ENCODE peak calls at places on chromosomes 12 and 14, in eight cellular contexts. D is iPS DF 6.9; G is left ventricle myocardium inferior; H is endodermal cell; X is CD8-positive, alpha-beta memory T cell; V is mammary epithelial cell; J is neural progenitor cell; W is upper lobe of right lung. C is an unnamed sample. For H3K4me1, the result is how much of the 10 kb centered on the place peaks cover.

GRCh38 chr14:105944632-105945610 is 418.5 kb downstream of the TMEM121 start:
- DNase-seq in W (peak), V (no peak), G (peak), H (peak), X (peak), J (no peak), D (no peak), C (peak)

GRCh38 chr14:41605550-41606248 is 977 bp upstream of the LRFN5 start:
- DNase-seq in D (no peak), X (no peak), H (peak), V (no peak), J (peak), G (no peak), W (no peak), C (peak)

GRCh38 chr12:43599066-43599465 is 47.1 kb upstream of the ADAMTS20 start:
- DNase-seq in G (no peak), V (no peak), J (no peak), W (no peak), D (no peak), X (no peak), H (no peak), C (no peak)

GRCh38 chr12:118058881-118059644 is 1.9 kb downstream of the WSB2 start:
- DNase-seq in J (no peak), W (no peak), X (peak), D (no peak), V (peak), G (no peak), H (no peak), C (no peak)

GRCh38 chr12:69024413-69024812 is 91.4 kb upstream of the CPM start:
- DNase-seq in X (no peak), D (no peak), H (no peak), J (no peak), W (peak), G (no peak), V (peak), C (no peak)

GRCh38 chr12:6215932-6216494 is 15.8 kb downstream of the CD9 start:
- DNase-seq in D (no peak), G (no peak), H (peak), W (peak), X (no peak), J (no peak), V (peak), C (peak)

GRCh38 chr14:50602035-50602434 is 42.1 kb downstream of the ATL1 start:
- DNase-seq in H (no peak), X (no peak), W (no peak), J (peak), V (no peak), G (no peak), D (no peak), C (no peak)

GRCh38 chr12:108457006-108457733 is 57.9 kb upstream of the FICD start:
- DNase-seq in J (peak), X (peak), G (no peak), D (peak), W (no peak), H (peak), V (peak), C (no peak)

GRCh38 chr14:104104006-104104901 is 18.8 kb downstream of the ASPG start:
- DNase-seq in J (no peak), W (peak), D (no peak), X (no peak), H (peak), G (peak), V (no peak), C (peak)

GRCh38 chr14:91046488-91047072 is 13.9 kb downstream of the RPS6KA5 start:
- DNase-seq in H (no peak), J (no peak), X (no peak), D (no peak), W (no peak), G (no peak), V (no peak), C (no peak)

GRCh38 chr14:22555573-22556011 is 33.4 kb downstream of the DAD1 start:
- DNase-seq in X (peak), V (peak), H (no peak), G (no peak), J (no peak), D (no peak), W (no peak), C (no peak)

GRCh38 chr12:52063986-52064649 is 5.7 kb upstream of the ATG101 start:
- DNase-seq in D (no peak), X (no peak), J (no peak), H (no peak), V (no peak), G (peak), W (no peak), C (peak)

GRCh38 chr14:59294662-59294992 is 106.2 kb downstream of the DAAM1 start:
- DNase-seq in G (no peak), W (no peak), H (no peak), J (no peak), X (no peak), D (no peak), V (no peak), C (no peak)
- H3K4me1 ChIP-seq in G (half or more), W (under half), H (under half), J (under half), X (under half), D (under half), V (under half), C (under half)

DNA sequence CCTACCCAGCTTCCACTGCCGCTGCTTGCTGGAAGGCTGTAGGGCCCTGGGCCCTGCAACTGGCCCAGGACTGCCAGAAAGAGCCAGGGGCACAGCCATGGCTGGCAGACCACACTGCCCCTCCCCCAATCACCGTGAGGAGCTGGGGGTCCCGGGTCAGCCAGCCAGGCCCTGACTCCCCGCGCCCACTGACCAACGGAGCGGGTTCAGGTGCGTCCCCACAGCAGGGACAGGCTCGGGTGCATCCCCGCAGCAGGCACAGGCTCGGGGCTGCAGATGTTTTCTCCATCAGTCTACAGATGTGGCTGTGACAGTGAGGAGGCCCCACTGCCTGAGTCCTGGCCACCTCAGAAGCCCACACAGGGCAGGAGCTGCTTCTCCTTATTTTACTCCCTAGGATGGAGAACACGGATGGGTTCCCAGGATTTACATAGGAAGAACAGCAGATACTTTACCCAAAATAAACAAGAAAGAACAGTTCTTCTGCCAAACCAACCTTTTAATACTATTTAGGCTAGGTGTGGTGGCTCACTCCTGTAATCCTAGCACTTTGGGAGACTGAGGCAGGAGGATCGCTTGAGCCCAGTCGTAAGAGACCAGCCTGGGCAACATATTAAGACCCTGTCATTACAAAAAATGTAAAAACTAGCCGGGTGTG is 61.1 kb downstream of the TESC start:
- DNase-seq in W (peak), G (no peak), V (no peak), H (no peak), X (no peak), J (no peak), D (no peak), C (no peak)
- H3K4me1 ChIP-seq in W (under half), G (half or more), V (under half), H (under half), X (under half), J (under half), D (under half), C (under half)

DNA sequence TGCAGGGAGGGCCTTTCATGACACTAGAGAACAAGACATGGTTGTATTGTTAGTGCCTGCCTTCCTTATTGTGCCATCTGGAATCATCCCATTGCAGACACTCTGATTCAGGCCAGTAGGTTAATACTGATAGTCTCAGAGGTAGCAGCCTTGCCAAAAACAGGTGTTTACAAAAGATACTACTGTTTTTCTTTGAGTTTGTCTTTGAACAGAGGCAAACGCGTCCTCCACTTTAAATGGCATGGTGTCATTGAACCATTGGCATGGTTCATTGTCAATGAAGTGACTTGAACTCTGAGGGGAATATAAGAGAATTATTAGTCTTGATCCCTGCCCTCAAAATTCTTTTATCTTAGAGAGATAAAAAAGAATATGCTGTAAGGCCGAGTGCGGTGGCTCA is 4.2 kb downstream of the FNTB start:
- DNase-seq in J (no peak), D (no peak), W (no peak), G (no peak), V (no peak), H (no peak), X (no peak), C (no peak)
- H3K4me1 ChIP-seq in J (under half), D (under half), W (under half), G (under half), V (under half), H (under half), X (under half), C (under half)

GRCh38 chr12:89376202-89376529 is 23.9 kb upstream of the DUSP6 start:
- DNase-seq in W (no peak), X (no peak), J (no peak), V (no peak), G (no peak), H (no peak), D (no peak), C (no peak)

GRCh38 chr12:89379100-89379838 is 27.0 kb upstream of the DUSP6 start:
- DNase-seq in V (no peak), G (no peak), X (no peak), D (no peak), J (no peak), H (no peak), W (no peak), C (no peak)

GRCh38 chr12:89379839-89380467 is 27.7 kb upstream of the DUSP6 start:
- DNase-seq in H (no peak), D (no peak), W (no peak), J (no peak), G (no peak), X (no peak), V (no peak), C (no peak)

GRCh38 chr12:89373772-89374572 is 21.7 kb upstream of the DUSP6 start:
- DNase-seq in W (no peak), G (no peak), H (no peak), J (no peak), D (no peak), X (no peak), V (peak), C (no peak)

GRCh38 chr12:89376844-89377243 is 24.5 kb upstream of the DUSP6 start:
- DNase-seq in J (no peak), X (no peak), G (no peak), H (no peak), W (no peak), V (no peak), D (no peak), C (no peak)
- H3K4me1 ChIP-seq in J (under half), X (under half), G (under half), H (under half), W (under half), V (half or more), D (under half), C (under half)

GRCh38 chr14:35332517-35333346 is 40.5 kb downstream of the PSMA6 start:
- DNase-seq in H (peak), W (peak), V (peak), D (no peak), J (no peak), G (no peak), X (peak), C (no peak)

GRCh38 chr14:35335388-35336092 is 43.4 kb downstream of the PSMA6 start:
- DNase-seq in V (no peak), D (no peak), W (peak), G (peak), H (no peak), J (no peak), X (no peak), C (peak)

GRCh38 chr14:35333797-35334743 is 41.9 kb downstream of the PSMA6 start:
- DNase-seq in D (no peak), J (no peak), G (no peak), H (peak), V (no peak), W (no peak), X (peak), C (no peak)

GRCh38 chr14:35333347-35333730 is 41.2 kb downstream of the PSMA6 start:
- DNase-seq in D (no peak), G (no peak), V (no peak), J (no peak), X (no peak), W (no peak), H (peak), C (no peak)

DNA sequence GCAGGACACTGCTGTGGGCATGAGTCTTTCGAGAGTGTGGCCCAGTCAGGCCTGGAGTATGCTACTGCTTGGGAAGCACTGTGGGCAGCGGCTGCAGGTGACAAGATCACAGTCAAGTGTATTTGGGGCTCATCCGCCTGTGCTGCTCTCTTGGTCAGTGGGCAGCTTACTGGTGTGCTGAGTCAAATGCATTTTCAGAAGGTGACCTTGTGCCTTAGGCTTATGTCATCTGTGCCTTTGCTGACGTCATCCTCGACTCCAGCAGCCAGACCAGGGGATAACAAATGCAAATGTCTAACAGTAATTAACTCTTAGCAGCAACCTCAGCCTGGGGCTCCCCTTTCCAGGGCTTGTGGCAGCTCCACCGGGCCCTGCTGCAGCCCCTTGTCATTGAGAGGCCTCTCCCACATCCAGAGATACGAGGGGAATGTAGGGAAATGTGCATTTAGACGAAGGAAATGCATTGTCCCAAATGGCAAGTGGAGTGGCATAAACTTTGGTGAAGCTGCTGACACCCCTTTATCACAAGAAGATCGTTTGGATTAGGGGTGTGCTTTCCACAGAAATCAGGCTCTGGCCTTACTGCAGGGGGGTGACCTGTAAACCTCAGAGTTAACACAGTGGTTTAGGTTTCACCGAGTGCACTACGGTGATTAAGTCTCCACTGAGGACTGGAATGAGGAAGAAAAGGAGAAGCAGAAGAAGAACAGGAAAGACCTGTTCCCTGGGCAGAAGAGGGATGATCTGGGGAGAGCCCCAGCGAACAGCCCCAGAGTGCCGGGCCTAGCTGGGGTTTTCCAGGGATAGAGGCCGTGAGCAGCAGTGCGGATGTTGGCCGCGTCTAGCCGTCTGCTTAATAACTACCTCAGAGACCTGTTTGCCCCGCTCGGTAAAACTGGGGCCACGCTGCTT is 39.7 kb downstream of the PSMA6 start:
- DNase-seq in J (no peak), H (peak), D (no peak), V (peak), X (no peak), G (no peak), W (peak), C (no peak)
- H3K4me1 ChIP-seq in J (under half), H (under half), D (under half), V (under half), X (under half), G (under half), W (half or more), C (under half)

DNA sequence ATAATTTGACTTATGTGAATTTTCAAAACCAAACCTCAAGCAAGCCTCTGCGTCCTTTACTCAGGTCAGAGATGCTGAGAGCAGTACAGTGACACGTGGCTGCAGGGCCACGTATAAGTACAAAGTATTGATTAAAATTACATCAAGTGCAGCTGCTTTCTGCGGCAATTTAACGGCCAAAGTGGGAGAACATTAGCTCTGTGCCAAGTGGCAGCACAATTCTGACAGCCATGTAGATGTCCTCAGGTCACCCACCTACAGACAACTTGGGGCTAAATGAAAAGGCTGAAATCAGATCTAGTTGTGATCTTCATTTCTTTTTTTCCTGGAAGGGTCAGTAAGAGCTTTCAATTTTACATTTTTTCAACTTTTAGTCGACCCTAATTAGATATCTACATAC is 17.9 kb downstream of the PPM1H start:
- DNase-seq in G (no peak), V (no peak), J (no peak), H (peak), X (no peak), D (no peak), W (no peak), C (no peak)
- H3K4me1 ChIP-seq in G (half or more), V (under half), J (under half), H (under half), X (under half), D (under half), W (under half), C (under half)

GRCh38 chr14:33946679-33947078 is 4.2 kb downstream of the EGLN3 start:
- DNase-seq in V (no peak), G (no peak), H (no peak), X (no peak), J (no peak), D (no peak), W (no peak), C (no peak)
- H3K4me1 ChIP-seq in V (under half), G (half or more), H (under half), X (under half), J (half or more), D (under half), W (under half), C (under half)

GRCh38 chr12:666066-666465 is 2.8 kb upstream of the NINJ2 start:
- DNase-seq in G (no peak), W (no peak), D (no peak), J (no peak), H (no peak), X (no peak), V (no peak), C (no peak)
- H3K4me1 ChIP-seq in G (under half), W (under half), D (under half), J (under half), H (under half), X (under half), V (under half), C (under half)

GRCh38 chr12:64669270-64669842 is 59.1 kb downstream of the RASSF3 start:
- DNase-seq in H (peak), J (no peak), W (peak), V (peak), X (peak), G (peak), D (no peak), C (peak)
- H3K4me1 ChIP-seq in H (half or more), J (under half), W (half or more), V (under half), X (half or more), G (half or more), D (under half), C (under half)